ENCODE peak calls at places on chromosomes 16 and 17, in six cellular contexts. One of them, this sample, is unnamed.

GRCh38 chr16:24700549-24701392 is 28.7 kb upstream of the TNRC6A start:
- DNase-seq in SK-N-SH: peak
- DNase-seq in HepG2: peak
- DNase-seq in H1: peak
- DNase-seq in GM12878: no peak
- DNase-seq in K562: peak
- DNase-seq in this sample: no peak

GRCh38 chr17:692116-692515 is 22.5 kb downstream of the VPS53 start:
- DNase-seq in SK-N-SH: no peak
- DNase-seq in HepG2: no peak
- DNase-seq in H1: no peak
- DNase-seq in GM12878: no peak
- DNase-seq in K562: no peak
- DNase-seq in this sample: no peak

GRCh38 chr16:17331991-17332390 is 138.8 kb downstream of the XYLT1 start:
- DNase-seq in SK-N-SH: no peak
- DNase-seq in HepG2: no peak
- DNase-seq in H1: no peak
- DNase-seq in GM12878: no peak
- DNase-seq in K562: no peak
- DNase-seq in this sample: no peak

GRCh38 chr17:31527606-31528005 is 136.1 kb downstream of the RAB11FIP4 start:
- DNase-seq in SK-N-SH: no peak
- DNase-seq in HepG2: no peak
- DNase-seq in H1: no peak
- DNase-seq in GM12878: no peak
- DNase-seq in K562: no peak
- DNase-seq in this sample: no peak

GRCh38 chr17:81035389-81036127 is 607 bp downstream of the BAIAP2 start:
- DNase-seq in SK-N-SH: no peak
- DNase-seq in HepG2: no peak
- DNase-seq in H1: no peak
- DNase-seq in GM12878: no peak
- DNase-seq in K562: peak
- DNase-seq in this sample: no peak

GRCh38 chr17:17760872-17761550 is 75.8 kb downstream of the SREBF1 start:
- DNase-seq in SK-N-SH: no peak
- DNase-seq in HepG2: no peak
- DNase-seq in H1: no peak
- DNase-seq in GM12878: no peak
- DNase-seq in K562: no peak
- DNase-seq in this sample: no peak

GRCh38 chr17:16934133-16934795 is 37.7 kb downstream of the TNFRSF13B start:
- DNase-seq in SK-N-SH: no peak
- DNase-seq in HepG2: no peak
- DNase-seq in H1: no peak
- DNase-seq in GM12878: no peak
- DNase-seq in K562: no peak
- DNase-seq in this sample: no peak

GRCh38 chr16:55663770-55664677 is 8.2 kb downstream of the SLC6A2 start:
- DNase-seq in SK-N-SH: no peak
- DNase-seq in HepG2: no peak
- DNase-seq in H1: no peak
- DNase-seq in GM12878: no peak
- DNase-seq in K562: no peak
- DNase-seq in this sample: peak

GRCh38 chr16:77788196-77789084 is at the start of gene VAT1L:
- DNase-seq in SK-N-SH: peak
- DNase-seq in HepG2: no peak
- DNase-seq in H1: peak
- DNase-seq in GM12878: no peak
- DNase-seq in K562: peak
- DNase-seq in this sample: peak

GRCh38 chr17:27571563-27572129 is 59.3 kb upstream of the LGALS9 start:
- DNase-seq in SK-N-SH: no peak
- DNase-seq in HepG2: no peak
- DNase-seq in H1: no peak
- DNase-seq in GM12878: no peak
- DNase-seq in K562: no peak
- DNase-seq in this sample: no peak

GRCh38 chr16:84952335-84953050 is 58.8 kb downstream of the ZDHHC7 start:
- DNase-seq in SK-N-SH: peak
- DNase-seq in HepG2: peak
- DNase-seq in H1: peak
- DNase-seq in GM12878: peak
- DNase-seq in K562: peak
- DNase-seq in this sample: peak

GRCh38 chr16:89805136-89805905 is 11.1 kb downstream of the FANCA start:
- DNase-seq in SK-N-SH: no peak
- DNase-seq in HepG2: no peak
- DNase-seq in H1: no peak
- DNase-seq in GM12878: no peak
- DNase-seq in K562: no peak
- DNase-seq in this sample: no peak

GRCh38 chr17:29240477-29240876 is 6.2 kb upstream of the CRYBA1 start:
- DNase-seq in SK-N-SH: no peak
- DNase-seq in HepG2: no peak
- DNase-seq in H1: no peak
- DNase-seq in GM12878: no peak
- DNase-seq in K562: no peak
- DNase-seq in this sample: no peak

GRCh38 chr17:29243792-29244191 is 2.9 kb upstream of the CRYBA1 start:
- DNase-seq in SK-N-SH: peak
- DNase-seq in HepG2: peak
- DNase-seq in H1: no peak
- DNase-seq in GM12878: no peak
- DNase-seq in K562: peak
- DNase-seq in this sample: no peak

GRCh38 chr17:29242790-29243189 is 3.9 kb upstream of the CRYBA1 start:
- DNase-seq in SK-N-SH: no peak
- DNase-seq in HepG2: no peak
- DNase-seq in H1: no peak
- DNase-seq in GM12878: no peak
- DNase-seq in K562: no peak
- DNase-seq in this sample: no peak

GRCh38 chr17:29241015-29241963 is 5.4 kb upstream of the CRYBA1 start:
- DNase-seq in SK-N-SH: peak
- DNase-seq in HepG2: peak
- DNase-seq in H1: peak
- DNase-seq in GM12878: no peak
- DNase-seq in K562: peak
- DNase-seq in this sample: peak

GRCh38 chr17:29242051-29242450 is 4.6 kb upstream of the CRYBA1 start:
- DNase-seq in SK-N-SH: no peak
- DNase-seq in HepG2: no peak
- DNase-seq in H1: no peak
- DNase-seq in GM12878: no peak
- DNase-seq in K562: no peak
- DNase-seq in this sample: no peak
- H3K27ac ChIP-seq in SK-N-SH: peak
- H3K27ac ChIP-seq in HepG2: no peak
- H3K27ac ChIP-seq in H1: no peak
- H3K27ac ChIP-seq in GM12878: no peak
- H3K27ac ChIP-seq in K562: no peak
- H3K27ac ChIP-seq in this sample: no peak

GRCh38 chr16:54076006-54076504 is 210.5 kb downstream of the IRX3 start:
- DNase-seq in SK-N-SH: no peak
- DNase-seq in HepG2: no peak
- DNase-seq in H1: no peak
- DNase-seq in GM12878: no peak
- DNase-seq in K562: no peak
- DNase-seq in this sample: no peak

GRCh38 chr16:54080524-54081008 is 206.0 kb downstream of the IRX3 start:
- DNase-seq in SK-N-SH: no peak
- DNase-seq in HepG2: peak
- DNase-seq in H1: no peak
- DNase-seq in GM12878: no peak
- DNase-seq in K562: no peak
- DNase-seq in this sample: no peak

GRCh38 chr16:54073356-54073755 is 213.2 kb downstream of the IRX3 start:
- DNase-seq in SK-N-SH: no peak
- DNase-seq in HepG2: no peak
- DNase-seq in H1: no peak
- DNase-seq in GM12878: no peak
- DNase-seq in K562: no peak
- DNase-seq in this sample: no peak

GRCh38 chr16:54075446-54075845 is 211.1 kb downstream of the IRX3 start:
- DNase-seq in SK-N-SH: no peak
- DNase-seq in HepG2: no peak
- DNase-seq in H1: no peak
- DNase-seq in GM12878: no peak
- DNase-seq in K562: no peak
- DNase-seq in this sample: no peak

GRCh38 chr16:54077412-54077821 is 209.2 kb downstream of the IRX3 start:
- DNase-seq in SK-N-SH: no peak
- DNase-seq in HepG2: no peak
- DNase-seq in H1: no peak
- DNase-seq in GM12878: no peak
- DNase-seq in K562: no peak
- DNase-seq in this sample: no peak
- TF ChIP-seq GABPA in SK-N-SH: no peak
- TF ChIP-seq GABPA in HepG2: no peak
- TF ChIP-seq GABPA in H1: no peak
- TF ChIP-seq GABPA in GM12878: no peak
- TF ChIP-seq GABPA in K562: no peak
- TF ChIP-seq GABPA in this sample: no peak

GRCh38 chr17:55005520-55005919 is 37.0 kb downstream of the STXBP4 start:
- DNase-seq in SK-N-SH: peak
- DNase-seq in HepG2: peak
- DNase-seq in H1: no peak
- DNase-seq in GM12878: no peak
- DNase-seq in K562: peak
- DNase-seq in this sample: no peak
- H3K27ac ChIP-seq in SK-N-SH: no peak
- H3K27ac ChIP-seq in HepG2: no peak
- H3K27ac ChIP-seq in H1: no peak
- H3K27ac ChIP-seq in GM12878: no peak
- H3K27ac ChIP-seq in K562: no peak
- H3K27ac ChIP-seq in this sample: no peak

DNA sequence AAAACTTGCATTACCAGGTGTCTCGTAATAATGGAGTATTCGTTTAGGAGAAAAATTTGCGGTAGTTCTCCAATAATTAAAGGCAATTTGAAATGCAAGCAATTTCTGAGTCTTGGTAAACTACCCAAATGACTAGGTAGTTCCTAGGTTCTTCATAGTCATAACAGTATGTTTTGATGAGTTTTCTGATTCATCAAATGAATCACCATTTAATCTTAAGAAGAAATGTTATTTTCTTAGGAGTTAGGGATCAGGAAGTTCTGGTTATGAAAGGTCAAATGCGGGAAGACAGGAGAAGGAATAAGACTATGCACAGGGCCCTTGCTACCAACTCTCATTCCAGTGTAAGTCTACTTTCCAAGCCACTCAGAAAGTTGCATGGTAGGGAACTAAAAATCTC is 221.5 kb upstream of the SOX9 start:
- DNase-seq in SK-N-SH: no peak
- DNase-seq in HepG2: no peak
- DNase-seq in H1: no peak
- DNase-seq in GM12878: no peak
- DNase-seq in K562: no peak
- DNase-seq in this sample: no peak
- TF ChIP-seq GABPA in SK-N-SH: no peak
- TF ChIP-seq GABPA in HepG2: no peak
- TF ChIP-seq GABPA in H1: no peak
- TF ChIP-seq GABPA in GM12878: no peak
- TF ChIP-seq GABPA in K562: no peak
- TF ChIP-seq GABPA in this sample: no peak

DNA sequence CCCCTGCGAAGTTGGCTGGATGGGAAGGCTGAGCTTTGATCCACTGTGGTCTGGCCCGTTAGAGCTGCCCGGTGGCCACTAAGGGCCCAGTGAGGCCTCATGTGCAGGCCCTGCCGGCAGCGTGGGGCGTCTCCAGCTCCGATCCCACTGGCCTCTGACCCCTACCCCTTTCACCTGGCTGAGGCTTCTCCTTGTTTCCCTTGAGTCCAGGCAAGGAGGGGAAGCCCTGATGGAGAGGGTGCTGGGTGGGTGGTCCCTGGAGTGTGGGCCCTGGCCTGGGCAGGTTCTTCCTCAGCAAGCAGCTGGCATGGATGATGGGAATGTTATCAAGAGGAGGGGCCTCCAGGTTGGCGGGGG is 356.8 kb downstream of the SEC14L1 start:
- DNase-seq in SK-N-SH: peak
- DNase-seq in HepG2: no peak
- DNase-seq in H1: no peak
- DNase-seq in GM12878: no peak
- DNase-seq in K562: no peak
- DNase-seq in this sample: no peak
- H3K27ac ChIP-seq in SK-N-SH: no peak
- H3K27ac ChIP-seq in HepG2: no peak
- H3K27ac ChIP-seq in H1: no peak
- H3K27ac ChIP-seq in GM12878: no peak
- H3K27ac ChIP-seq in K562: no peak
- H3K27ac ChIP-seq in this sample: no peak

GRCh38 chr17:4643676-4644075 is 2.2 kb upstream of the ALOX15 start:
- DNase-seq in SK-N-SH: no peak
- DNase-seq in HepG2: peak
- DNase-seq in H1: no peak
- DNase-seq in GM12878: no peak
- DNase-seq in K562: no peak
- DNase-seq in this sample: no peak

GRCh38 chr17:4648741-4649140 is 7.3 kb upstream of the ALOX15 start:
- DNase-seq in SK-N-SH: no peak
- DNase-seq in HepG2: peak
- DNase-seq in H1: no peak
- DNase-seq in GM12878: no peak
- DNase-seq in K562: no peak
- DNase-seq in this sample: no peak

GRCh38 chr17:4642286-4642685 is 808 bp upstream of the ALOX15 start:
- DNase-seq in SK-N-SH: no peak
- DNase-seq in HepG2: no peak
- DNase-seq in H1: no peak
- DNase-seq in GM12878: no peak
- DNase-seq in K562: no peak
- DNase-seq in this sample: no peak

GRCh38 chr17:4641297-4642195 is at the start of gene ALOX15:
- DNase-seq in SK-N-SH: no peak
- DNase-seq in HepG2: no peak
- DNase-seq in H1: no peak
- DNase-seq in GM12878: no peak
- DNase-seq in K562: no peak
- DNase-seq in this sample: no peak

GRCh38 chr17:4645642-4646041 is 4.2 kb upstream of the ALOX15 start:
- DNase-seq in SK-N-SH: no peak
- DNase-seq in HepG2: no peak
- DNase-seq in H1: no peak
- DNase-seq in GM12878: no peak
- DNase-seq in K562: no peak
- DNase-seq in this sample: peak
- TF ChIP-seq GABPA in SK-N-SH: no peak
- TF ChIP-seq GABPA in HepG2: no peak
- TF ChIP-seq GABPA in H1: no peak
- TF ChIP-seq GABPA in GM12878: no peak
- TF ChIP-seq GABPA in K562: no peak
- TF ChIP-seq GABPA in this sample: no peak